ENCODE peak calls at places on chromosomes 11 and 22, in ten cellular contexts. K is kidney; J is AML-193; F is ELR; X is DMS153; E is astrocyte of the spinal cord; Y is stimulated activated CD4-positive, alpha-beta T cell treated with anti-CD3 and anti-CD28 coated beads, TNF-alpha, amount 100 ng/mL, for 1 hour; S is COLO829; R is CD4-positive, alpha-beta memory T cell; L is T follicular helper cell. W is an unnamed sample.

GRCh38 chr11:40924915-40925314 is 534.5 kb downstream of the LRRC4C start:
- DNase-seq in X (no peak), S (no peak), F (no peak), J (no peak), R (no peak), E (no peak), Y (no peak), K (no peak), L (no peak), W (no peak)

GRCh38 chr11:4713241-4713640 is 8.7 kb downstream of the MMP26 start:
- DNase-seq in S (no peak), J (no peak), F (peak), E (no peak), K (no peak), L (no peak), X (peak), Y (no peak), R (no peak), W (no peak)

GRCh38 chr11:106161775-106162174 is 84.3 kb downstream of the AASDHPPT start:
- DNase-seq in F (no peak), Y (no peak), X (no peak), R (no peak), L (no peak), S (no peak), J (no peak), E (no peak), K (no peak), W (no peak)

GRCh38 chr22:38727530-38728451 is 22.0 kb downstream of the GTPBP1 start:
- DNase-seq in L (no peak), S (no peak), R (no peak), K (peak), Y (no peak), E (no peak), J (no peak), F (no peak), X (no peak), W (no peak)

GRCh38 chr11:110897035-110897434 is 184.8 kb upstream of the ARHGAP20 start:
- DNase-seq in X (no peak), F (no peak), E (peak), K (no peak), R (no peak), L (no peak), S (no peak), J (no peak), Y (no peak), W (no peak)

GRCh38 chr11:69200331-69201047 is 44.8 kb downstream of the SMIM38 start:
- DNase-seq in R (no peak), X (no peak), L (no peak), E (no peak), J (no peak), F (no peak), S (no peak), K (no peak), Y (no peak), W (no peak)

GRCh38 chr22:20128902-20129746 is 2.5 kb upstream of the ZDHHC8 start:
- DNase-seq in K (no peak), Y (no peak), F (peak), J (peak), E (no peak), L (peak), S (no peak), X (peak), R (peak), W (peak)

GRCh38 chr11:36311926-36312592 is 16.0 kb downstream of the PRR5L start:
- DNase-seq in Y (no peak), J (no peak), X (no peak), F (peak), S (no peak), K (no peak), E (no peak), R (no peak), L (no peak), W (no peak)

W was measured in trophoblast cell.